ENCODE peak calls at places on chromosomes 2 and 18, in eight cellular contexts. One of them, this sample, is unnamed.

GRCh38 chr2:94870392-94871225 is 621 bp upstream of the TEKT4 start:
- DNase-seq in RWPE1: no peak
- DNase-seq in WERI-Rb-1: peak
- DNase-seq in foreskin fibroblast: no peak
- DNase-seq in HL-60: no peak
- DNase-seq in GM06990: no peak
- DNase-seq in esophagus squamous epithelium: no peak
- DNase-seq in neural crest cell: no peak
- DNase-seq in this sample: no peak

GRCh38 chr2:38572167-38572566 is 30.6 kb downstream of the HNRNPLL start:
- DNase-seq in RWPE1: no peak
- DNase-seq in WERI-Rb-1: no peak
- DNase-seq in foreskin fibroblast: peak
- DNase-seq in HL-60: peak
- DNase-seq in GM06990: no peak
- DNase-seq in esophagus squamous epithelium: no peak
- DNase-seq in neural crest cell: no peak
- DNase-seq in this sample: no peak

GRCh38 chr2:204341887-204342276 is 203.4 kb upstream of the PARD3B start:
- DNase-seq in RWPE1: no peak
- DNase-seq in WERI-Rb-1: no peak
- DNase-seq in foreskin fibroblast: no peak
- DNase-seq in HL-60: no peak
- DNase-seq in GM06990: no peak
- DNase-seq in esophagus squamous epithelium: no peak
- DNase-seq in neural crest cell: no peak
- DNase-seq in this sample: no peak

GRCh38 chr18:49016648-49017539 is 66.1 kb upstream of the SMAD7 start:
- DNase-seq in RWPE1: peak
- DNase-seq in WERI-Rb-1: peak
- DNase-seq in foreskin fibroblast: peak
- DNase-seq in HL-60: no peak
- DNase-seq in GM06990: no peak
- DNase-seq in esophagus squamous epithelium: no peak
- DNase-seq in neural crest cell: no peak
- DNase-seq in this sample: peak

GRCh38 chr18:63181706-63182105 is 137.9 kb downstream of the BCL2 start:
- DNase-seq in RWPE1: no peak
- DNase-seq in WERI-Rb-1: no peak
- DNase-seq in foreskin fibroblast: no peak
- DNase-seq in HL-60: no peak
- DNase-seq in GM06990: no peak
- DNase-seq in esophagus squamous epithelium: no peak
- DNase-seq in neural crest cell: no peak
- DNase-seq in this sample: no peak

GRCh38 chr2:188089896-188090295 is 201.8 kb upstream of the GULP1 start:
- DNase-seq in RWPE1: no peak
- DNase-seq in WERI-Rb-1: no peak
- DNase-seq in foreskin fibroblast: peak
- DNase-seq in HL-60: no peak
- DNase-seq in GM06990: no peak
- DNase-seq in esophagus squamous epithelium: no peak
- DNase-seq in neural crest cell: no peak
- DNase-seq in this sample: no peak

GRCh38 chr2:160835166-160835565 is 325.1 kb upstream of the TANK start:
- DNase-seq in RWPE1: no peak
- DNase-seq in WERI-Rb-1: no peak
- DNase-seq in foreskin fibroblast: no peak
- DNase-seq in HL-60: no peak
- DNase-seq in GM06990: no peak
- DNase-seq in esophagus squamous epithelium: no peak
- DNase-seq in neural crest cell: no peak
- DNase-seq in this sample: no peak

GRCh38 chr2:47403829-47404228 is 873 bp downstream of the MSH2 start:
- DNase-seq in RWPE1: peak
- DNase-seq in WERI-Rb-1: peak
- DNase-seq in foreskin fibroblast: no peak
- DNase-seq in HL-60: no peak
- DNase-seq in GM06990: no peak
- DNase-seq in esophagus squamous epithelium: no peak
- DNase-seq in neural crest cell: no peak
- DNase-seq in this sample: peak

GRCh38 chr2:214311031-214311533 is 99.8 kb upstream of the VWC2L start:
- DNase-seq in RWPE1: no peak
- DNase-seq in WERI-Rb-1: peak
- DNase-seq in foreskin fibroblast: no peak
- DNase-seq in HL-60: no peak
- DNase-seq in GM06990: no peak
- DNase-seq in esophagus squamous epithelium: no peak
- DNase-seq in neural crest cell: no peak
- DNase-seq in this sample: no peak

GRCh38 chr2:62858231-62858832 is 152.8 kb downstream of the EHBP1 start:
- DNase-seq in RWPE1: no peak
- DNase-seq in WERI-Rb-1: no peak
- DNase-seq in foreskin fibroblast: no peak
- DNase-seq in HL-60: no peak
- DNase-seq in GM06990: no peak
- DNase-seq in esophagus squamous epithelium: no peak
- DNase-seq in neural crest cell: no peak
- DNase-seq in this sample: no peak

GRCh38 chr2:75041791-75042231 is 83.4 kb downstream of the POLE4 start:
- DNase-seq in RWPE1: no peak
- DNase-seq in WERI-Rb-1: no peak
- DNase-seq in foreskin fibroblast: peak
- DNase-seq in HL-60: no peak
- DNase-seq in GM06990: no peak
- DNase-seq in esophagus squamous epithelium: no peak
- DNase-seq in neural crest cell: no peak
- DNase-seq in this sample: no peak

GRCh38 chr2:59680863-59681262 is 872.6 kb downstream of the BCL11A start:
- DNase-seq in RWPE1: no peak
- DNase-seq in WERI-Rb-1: no peak
- DNase-seq in foreskin fibroblast: no peak
- DNase-seq in HL-60: no peak
- DNase-seq in GM06990: no peak
- DNase-seq in esophagus squamous epithelium: no peak
- DNase-seq in neural crest cell: no peak
- DNase-seq in this sample: no peak

GRCh38 chr2:181848356-181848876 is 43.1 kb upstream of the ITPRID2 start:
- DNase-seq in RWPE1: no peak
- DNase-seq in WERI-Rb-1: no peak
- DNase-seq in foreskin fibroblast: no peak
- DNase-seq in HL-60: no peak
- DNase-seq in GM06990: no peak
- DNase-seq in esophagus squamous epithelium: no peak
- DNase-seq in neural crest cell: no peak
- DNase-seq in this sample: no peak

GRCh38 chr2:168278424-168278888 is 31.1 kb upstream of the STK39 start:
- DNase-seq in RWPE1: peak
- DNase-seq in WERI-Rb-1: peak
- DNase-seq in foreskin fibroblast: peak
- DNase-seq in HL-60: no peak
- DNase-seq in GM06990: no peak
- DNase-seq in esophagus squamous epithelium: no peak
- DNase-seq in neural crest cell: no peak
- DNase-seq in this sample: peak

GRCh38 chr18:79615586-79615985 is 64.0 kb upstream of the CTDP1 start:
- DNase-seq in RWPE1: no peak
- DNase-seq in WERI-Rb-1: peak
- DNase-seq in foreskin fibroblast: no peak
- DNase-seq in HL-60: no peak
- DNase-seq in GM06990: no peak
- DNase-seq in esophagus squamous epithelium: no peak
- DNase-seq in neural crest cell: no peak
- DNase-seq in this sample: no peak

GRCh38 chr2:69629921-69630608 is 13.5 kb downstream of the AAK1 start:
- DNase-seq in RWPE1: no peak
- DNase-seq in WERI-Rb-1: no peak
- DNase-seq in foreskin fibroblast: no peak
- DNase-seq in HL-60: no peak
- DNase-seq in GM06990: no peak
- DNase-seq in esophagus squamous epithelium: no peak
- DNase-seq in neural crest cell: no peak
- DNase-seq in this sample: no peak

GRCh38 chr2:129237966-129238725 is 741.3 kb upstream of the RAB6C start:
- DNase-seq in RWPE1: peak
- DNase-seq in WERI-Rb-1: no peak
- DNase-seq in foreskin fibroblast: peak
- DNase-seq in HL-60: no peak
- DNase-seq in GM06990: no peak
- DNase-seq in esophagus squamous epithelium: no peak
- DNase-seq in neural crest cell: no peak
- DNase-seq in this sample: no peak

GRCh38 chr18:59814872-59815271 is 84.9 kb upstream of the PMAIP1 start:
- DNase-seq in RWPE1: peak
- DNase-seq in WERI-Rb-1: no peak
- DNase-seq in foreskin fibroblast: peak
- DNase-seq in HL-60: no peak
- DNase-seq in GM06990: no peak
- DNase-seq in esophagus squamous epithelium: no peak
- DNase-seq in neural crest cell: no peak
- DNase-seq in this sample: no peak

GRCh38 chr2:239139566-239139965 is 261.3 kb downstream of the HDAC4 start:
- DNase-seq in RWPE1: no peak
- DNase-seq in WERI-Rb-1: no peak
- DNase-seq in foreskin fibroblast: no peak
- DNase-seq in HL-60: no peak
- DNase-seq in GM06990: no peak
- DNase-seq in esophagus squamous epithelium: no peak
- DNase-seq in neural crest cell: no peak
- DNase-seq in this sample: no peak

DNA sequence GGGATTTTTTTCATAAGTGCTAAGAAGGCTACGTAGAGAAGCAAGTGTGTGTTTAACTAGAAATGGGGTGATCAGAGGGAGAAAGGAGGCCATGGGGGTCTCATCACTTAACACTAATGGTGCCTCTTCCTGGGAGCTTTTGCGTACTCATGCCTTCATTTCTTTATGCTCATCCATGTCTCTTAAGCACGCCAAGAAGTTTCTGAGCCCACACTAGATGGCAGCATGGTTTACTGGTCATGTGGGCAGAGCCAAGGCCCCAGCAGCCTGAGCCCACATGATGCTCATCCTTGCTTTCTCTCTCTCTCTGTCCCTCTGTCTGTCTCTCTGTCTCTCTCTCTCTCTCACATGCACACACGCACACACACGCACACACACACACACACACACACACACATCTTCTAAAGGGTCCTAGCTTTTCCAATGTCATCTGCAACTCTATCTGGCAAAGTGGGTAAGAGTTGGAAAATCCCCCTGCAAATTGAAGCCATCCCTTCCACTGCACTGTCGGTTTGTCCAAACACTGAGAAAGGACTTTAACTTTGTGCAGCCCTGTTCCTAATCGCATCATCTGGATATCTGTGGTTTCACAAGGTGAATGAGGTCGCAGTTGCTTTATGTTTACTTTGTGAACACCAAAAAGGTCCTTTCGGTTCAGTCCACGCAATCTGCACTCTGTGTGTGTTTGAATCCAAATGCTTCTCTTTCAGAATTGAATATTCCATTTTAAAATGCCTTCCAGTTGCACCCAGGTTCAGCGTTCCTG is 137.2 kb upstream of the CCDC68 start:
- DNase-seq in RWPE1: peak
- DNase-seq in WERI-Rb-1: peak
- DNase-seq in foreskin fibroblast: peak
- DNase-seq in HL-60: no peak
- DNase-seq in GM06990: no peak
- DNase-seq in esophagus squamous epithelium: no peak
- DNase-seq in neural crest cell: no peak
- DNase-seq in this sample: peak
- TF ChIP-seq CTCF in RWPE1: peak
- TF ChIP-seq CTCF in WERI-Rb-1: peak
- TF ChIP-seq CTCF in foreskin fibroblast: peak
- TF ChIP-seq CTCF in HL-60: peak
- TF ChIP-seq CTCF in GM06990: peak
- TF ChIP-seq CTCF in esophagus squamous epithelium: peak
- TF ChIP-seq CTCF in neural crest cell: peak
- TF ChIP-seq CTCF in this sample: peak

GRCh38 chr2:177758591-177759371 is 313.8 kb downstream of the PDE11A start:
- DNase-seq in RWPE1: peak
- DNase-seq in WERI-Rb-1: peak
- DNase-seq in foreskin fibroblast: peak
- DNase-seq in HL-60: no peak
- DNase-seq in GM06990: no peak
- DNase-seq in esophagus squamous epithelium: no peak
- DNase-seq in neural crest cell: peak
- DNase-seq in this sample: peak
- TF ChIP-seq CTCF in RWPE1: peak
- TF ChIP-seq CTCF in WERI-Rb-1: peak
- TF ChIP-seq CTCF in foreskin fibroblast: peak
- TF ChIP-seq CTCF in HL-60: no peak
- TF ChIP-seq CTCF in GM06990: peak
- TF ChIP-seq CTCF in esophagus squamous epithelium: peak
- TF ChIP-seq CTCF in neural crest cell: peak
- TF ChIP-seq CTCF in this sample: peak

GRCh38 chr2:26840937-26841610 is 6.9 kb upstream of the DPYSL5 start:
- DNase-seq in RWPE1: no peak
- DNase-seq in WERI-Rb-1: peak
- DNase-seq in foreskin fibroblast: no peak
- DNase-seq in HL-60: no peak
- DNase-seq in GM06990: no peak
- DNase-seq in esophagus squamous epithelium: no peak
- DNase-seq in neural crest cell: no peak
- DNase-seq in this sample: no peak
- TF ChIP-seq CTCF in RWPE1: no peak
- TF ChIP-seq CTCF in WERI-Rb-1: peak
- TF ChIP-seq CTCF in foreskin fibroblast: peak
- TF ChIP-seq CTCF in HL-60: peak
- TF ChIP-seq CTCF in GM06990: peak
- TF ChIP-seq CTCF in esophagus squamous epithelium: no peak
- TF ChIP-seq CTCF in neural crest cell: peak
- TF ChIP-seq CTCF in this sample: no peak

GRCh38 chr2:164696634-164697033 is 75.4 kb upstream of the GRB14 start:
- DNase-seq in RWPE1: no peak
- DNase-seq in WERI-Rb-1: no peak
- DNase-seq in foreskin fibroblast: no peak
- DNase-seq in HL-60: no peak
- DNase-seq in GM06990: no peak
- DNase-seq in esophagus squamous epithelium: no peak
- DNase-seq in neural crest cell: no peak
- DNase-seq in this sample: no peak

GRCh38 chr2:164694275-164694695 is 73.0 kb upstream of the GRB14 start:
- DNase-seq in RWPE1: no peak
- DNase-seq in WERI-Rb-1: no peak
- DNase-seq in foreskin fibroblast: no peak
- DNase-seq in HL-60: no peak
- DNase-seq in GM06990: no peak
- DNase-seq in esophagus squamous epithelium: no peak
- DNase-seq in neural crest cell: no peak
- DNase-seq in this sample: peak

GRCh38 chr2:164700390-164700789 is 79.1 kb upstream of the GRB14 start:
- DNase-seq in RWPE1: no peak
- DNase-seq in WERI-Rb-1: no peak
- DNase-seq in foreskin fibroblast: peak
- DNase-seq in HL-60: no peak
- DNase-seq in GM06990: no peak
- DNase-seq in esophagus squamous epithelium: no peak
- DNase-seq in neural crest cell: no peak
- DNase-seq in this sample: no peak

GRCh38 chr2:164701565-164701964 is 80.3 kb upstream of the GRB14 start:
- DNase-seq in RWPE1: no peak
- DNase-seq in WERI-Rb-1: no peak
- DNase-seq in foreskin fibroblast: no peak
- DNase-seq in HL-60: no peak
- DNase-seq in GM06990: no peak
- DNase-seq in esophagus squamous epithelium: no peak
- DNase-seq in neural crest cell: no peak
- DNase-seq in this sample: no peak

GRCh38 chr2:164697688-164698290 is 76.5 kb upstream of the GRB14 start:
- DNase-seq in RWPE1: peak
- DNase-seq in WERI-Rb-1: no peak
- DNase-seq in foreskin fibroblast: peak
- DNase-seq in HL-60: no peak
- DNase-seq in GM06990: no peak
- DNase-seq in esophagus squamous epithelium: no peak
- DNase-seq in neural crest cell: no peak
- DNase-seq in this sample: peak
- TF ChIP-seq CTCF in RWPE1: peak
- TF ChIP-seq CTCF in WERI-Rb-1: peak
- TF ChIP-seq CTCF in foreskin fibroblast: peak
- TF ChIP-seq CTCF in HL-60: peak
- TF ChIP-seq CTCF in GM06990: peak
- TF ChIP-seq CTCF in esophagus squamous epithelium: no peak
- TF ChIP-seq CTCF in neural crest cell: peak
- TF ChIP-seq CTCF in this sample: peak

This sample was measured in hepatocyte.